ENCODE peak calls at places on chromosomes 4 and X, in five cellular contexts. H is HT1080, G is NCI-H187, P is astrocyte of the spinal cord, W is cardiac muscle cell. O is an unnamed sample.

GRCh38 chr4:37549003-37549402 is 137.2 kb downstream of the RELL1 start:
- DNase-seq in H (peak; percentile 91), G (no peak), P (peak; percentile 72), W (no peak), O (no peak)

GRCh38 chr4:76199664-76200211 is 13.9 kb downstream of the SCARB2 start:
- DNase-seq in H (no peak), G (no peak), P (peak; percentile 23), W (no peak), O (no peak)

GRCh38 chr4:34850426-34850825 is 1393.9 kb downstream of the ARAP2 start:
- DNase-seq in H (no peak), G (no peak), P (no peak), W (no peak), O (no peak)

GRCh38 chr4:147287588-147287890 is 193.4 kb upstream of the EDNRA start:
- DNase-seq in H (no peak), G (no peak), P (no peak), W (no peak), O (no peak)

GRCh38 chrX:146278381-146278780 is 460.8 kb downstream of the SLITRK2 start:
- DNase-seq in H (peak; percentile 8), G (no peak), P (no peak), W (peak; percentile 23), O (no peak)

GRCh38 chrX:100494570-100494969 is 84.5 kb upstream of the PCDH19 start:
- DNase-seq in H (no peak), G (no peak), P (no peak), W (peak; percentile 38), O (no peak)

GRCh38 chrX:39065051-39065871 is 264.0 kb downstream of the MID1IP1 start:
- DNase-seq in H (no peak), G (peak; percentile 10), P (no peak), W (peak; percentile 14), O (no peak)

GRCh38 chr4:5821665-5822358 is 71.1 kb downstream of the CRMP1 start:
- DNase-seq in H (no peak), G (no peak), P (no peak), W (peak; percentile 28), O (peak; percentile 27)

GRCh38 chr4:66572949-66573348 is 902.7 kb upstream of the EPHA5 start:
- DNase-seq in H (peak; percentile 42), G (no peak), P (peak; percentile 94), W (no peak), O (no peak)

GRCh38 chrX:9628779-9629493 is 136.7 kb downstream of the GPR143 start:
- DNase-seq in H (no peak), G (no peak), P (no peak), W (no peak), O (no peak)

GRCh38 chrX:41471786-41472185 is 24.6 kb downstream of the NYX start:
- DNase-seq in H (no peak), G (no peak), P (no peak), W (no peak), O (no peak)